ENCODE peak calls at places on chromosomes 13 and 19, in ten cellular contexts. C, J, P, V, Z, I, W, T, D and U are unnamed samples.

GRCh38 chr13:19605161-19605955 is 28.1 kb upstream of the MPHOSPH8 start:
- DNase-seq in V (no peak), P (no peak), T (no peak), I (no peak), W (no peak), D (no peak), J (no peak), C (no peak), Z (peak), U (no peak)

GRCh38 chr13:42991892-42992584 is at the start of gene EPSTI1:
- DNase-seq in I (no peak), Z (peak), V (peak), J (peak), P (no peak), D (peak), C (peak), T (peak), W (peak), U (peak)

GRCh38 chr19:28026636-28027035 is 1186.3 kb downstream of the UQCRFS1 start:
- DNase-seq in D (no peak), T (no peak), C (no peak), I (no peak), V (no peak), W (no peak), Z (no peak), P (no peak), J (no peak), U (no peak)

GRCh38 chr13:114226088-114226487 is 8.6 kb upstream of the CDC16 start:
- DNase-seq in D (no peak), J (no peak), C (peak), V (no peak), Z (no peak), P (no peak), I (no peak), W (peak), T (no peak), U (no peak)

GRCh38 chr19:10238172-10238783 is 7.1 kb upstream of the S1PR2 start:
- DNase-seq in W (no peak), C (no peak), Z (peak), I (no peak), P (no peak), D (no peak), V (no peak), T (no peak), J (no peak), U (no peak)

GRCh38 chr13:99386911-99387788 is 80.0 kb upstream of the GPR183 start:
- DNase-seq in Z (peak), V (peak), D (no peak), J (peak), W (peak), T (peak), C (peak), I (no peak), P (peak), U (peak)

GRCh38 chr19:54470991-54471782 is 1.9 kb downstream of the CDC42EP5 start:
- DNase-seq in I (no peak), Z (no peak), W (no peak), C (no peak), T (peak), P (no peak), D (no peak), J (no peak), V (peak), U (peak)

GRCh38 chr13:101049166-101049850 is 367.0 kb downstream of the NALCN start:
- DNase-seq in T (no peak), W (no peak), P (no peak), I (no peak), D (no peak), V (no peak), C (no peak), Z (peak), J (no peak), U (no peak)

GRCh38 chr13:109883181-109884180 is 97.1 kb upstream of the IRS2 start:
- DNase-seq in Z (no peak), I (no peak), J (no peak), T (no peak), V (no peak), P (no peak), D (no peak), C (no peak), W (no peak), U (no peak)

GRCh38 chr19:11535792-11536595 is 2.7 kb upstream of the CNN1 start:
- DNase-seq in W (peak), T (peak), I (peak), C (peak), J (peak), D (peak), P (peak), V (peak), Z (peak), U (peak)

GRCh38 chr13:42926555-42926954 is 65.5 kb downstream of the EPSTI1 start:
- DNase-seq in T (no peak), J (no peak), P (no peak), V (no peak), D (no peak), Z (no peak), W (no peak), I (no peak), C (no peak), U (no peak)

GRCh38 chr13:100957741-100958140 is 283.1 kb upstream of the TMTC4 start:
- DNase-seq in J (no peak), T (no peak), D (no peak), Z (no peak), P (no peak), C (no peak), V (no peak), I (no peak), W (no peak), U (no peak)

GRCh38 chr13:40585911-40586471 is 80.5 kb downstream of the FOXO1 start:
- DNase-seq in C (no peak), V (no peak), D (no peak), T (no peak), W (no peak), J (no peak), I (no peak), P (no peak), Z (peak), U (no peak)

GRCh38 chr13:29538625-29538976 is 56.9 kb downstream of the SLC7A1 start:
- DNase-seq in T (no peak), P (no peak), I (no peak), C (no peak), W (no peak), V (no peak), D (no peak), Z (no peak), J (no peak), U (no peak)

GRCh38 chr19:56637976-56638555 is 4.9 kb upstream of the SMIM17 start:
- DNase-seq in I (no peak), W (no peak), D (peak), Z (peak), V (peak), C (peak), J (peak), P (no peak), T (peak), U (peak)

GRCh38 chr13:25992076-25992475 is 59.7 kb downstream of the SHISA2 start:
- DNase-seq in W (no peak), C (no peak), Z (no peak), P (no peak), I (no peak), D (no peak), T (no peak), V (no peak), J (no peak), U (no peak)

GRCh38 chr19:43784251-43784980 is 3.6 kb upstream of the KCNN4 start:
- DNase-seq in V (no peak), C (peak), Z (peak), I (peak), D (no peak), P (peak), J (peak), T (peak), W (peak), U (no peak)

GRCh38 chr13:48531416-48532145 is 1.3 kb downstream of the RCBTB2 start:
- DNase-seq in P (no peak), W (no peak), T (no peak), C (peak), J (no peak), D (no peak), I (no peak), V (no peak), Z (no peak), U (no peak)

GRCh38 chr19:38551450-38551813 is 66.3 kb downstream of the MAP4K1 start:
- DNase-seq in C (peak), P (no peak), T (no peak), W (no peak), D (no peak), Z (no peak), J (no peak), V (no peak), I (no peak), U (no peak)

GRCh38 chr13:68257111-68257842 is 1027.1 kb upstream of the PCDH9 start:
- DNase-seq in C (no peak), J (no peak), I (no peak), Z (no peak), W (no peak), T (no peak), V (no peak), D (no peak), P (no peak), U (peak)

GRCh38 chr13:34303346-34303745 is 485.4 kb downstream of the RFC3 start:
- DNase-seq in C (no peak), D (no peak), Z (no peak), T (no peak), W (no peak), V (no peak), P (no peak), I (no peak), J (no peak), U (no peak)

GRCh38 chr19:11463391-11463790 is 17.5 kb downstream of the ELAVL3 start:
- DNase-seq in T (no peak), I (no peak), V (peak), J (no peak), D (no peak), C (peak), Z (no peak), W (no peak), P (no peak), U (no peak)

GRCh38 chr13:27958928-27959539 is 10.1 kb downstream of the CDX2 start:
- DNase-seq in C (no peak), T (no peak), P (no peak), J (no peak), Z (no peak), I (no peak), D (no peak), W (no peak), V (no peak), U (no peak)

GRCh38 chr19:5578094-5578846 is 10.5 kb upstream of the TINCR start:
- DNase-seq in J (peak), P (no peak), Z (peak), W (peak), I (peak), T (peak), D (no peak), C (peak), V (peak), U (peak)

GRCh38 chr19:48271531-48272151 is 1.8 kb downstream of the ZNF114 start:
- DNase-seq in Z (peak), I (no peak), T (peak), V (peak), W (no peak), D (no peak), C (peak), J (no peak), P (no peak), U (peak)

GRCh38 chr19:28217064-28217463 is 995.9 kb downstream of the UQCRFS1 start:
- DNase-seq in T (peak), I (no peak), D (no peak), J (no peak), C (no peak), V (peak), Z (no peak), W (no peak), P (no peak), U (no peak)

GRCh38 chr13:19759669-19760068 is 23.1 kb downstream of the PSPC1 start:
- DNase-seq in C (no peak), D (no peak), V (no peak), I (no peak), J (no peak), Z (peak), T (no peak), P (no peak), W (no peak), U (no peak)